ENCODE peak calls at places on chromosomes 13 and 19, in nine cellular contexts. J, V, Y, I, G, X, W, T and O are unnamed samples.

GRCh38 chr19:58543826-58544590 is at the start of gene TRIM28:
- DNase-seq in Y (peak), J (peak), G (peak), I (peak), T (peak), V (peak), W (peak), X (peak), O (peak)

GRCh38 chr19:48698046-48698445 is 2.3 kb downstream of the FUT2 start:
- DNase-seq in T (no peak), V (peak), J (no peak), G (no peak), X (peak), I (peak), Y (no peak), W (no peak), O (peak)

GRCh38 chr19:28836366-28836765 is 376.6 kb downstream of the UQCRFS1 start:
- DNase-seq in I (no peak), J (no peak), Y (no peak), V (no peak), G (no peak), X (no peak), T (no peak), W (no peak), O (no peak)

GRCh38 chr19:18440421-18440877 is 2.5 kb upstream of the ISYNA1 start:
- DNase-seq in V (no peak), I (no peak), G (no peak), T (no peak), J (no peak), Y (no peak), X (no peak), W (no peak), O (no peak)

GRCh38 chr19:45306040-45306439 is 16.6 kb downstream of the CKM start:
- DNase-seq in T (no peak), W (no peak), V (no peak), I (no peak), J (no peak), Y (no peak), X (no peak), G (no peak), O (no peak)

GRCh38 chr19:28435551-28436261 is 777.2 kb downstream of the UQCRFS1 start:
- DNase-seq in J (no peak), I (no peak), X (no peak), V (no peak), Y (no peak), W (no peak), T (no peak), G (peak), O (no peak)

GRCh38 chr19:48746738-48747575 is at the start of gene IZUMO1:
- DNase-seq in J (peak), W (no peak), G (peak), T (no peak), V (peak), X (peak), I (no peak), Y (peak), O (peak)

GRCh38 chr13:21852043-21852442 is 181.2 kb downstream of the FGF9 start:
- DNase-seq in G (no peak), X (peak), V (no peak), Y (no peak), W (no peak), J (no peak), T (no peak), I (no peak), O (no peak)

GRCh38 chr19:29678484-29679106 is 13.3 kb downstream of the PLEKHF1 start:
- DNase-seq in W (no peak), J (no peak), I (no peak), Y (no peak), G (peak), V (no peak), X (no peak), T (peak), O (no peak)

GRCh38 chr13:44300895-44301638 is 72.6 kb upstream of the SERP2 start:
- DNase-seq in W (peak), Y (no peak), J (no peak), X (peak), V (peak), I (peak), T (peak), G (peak), O (no peak)

GRCh38 chr13:94858856-94859811 is 146.8 kb upstream of the SOX21 start:
- DNase-seq in W (no peak), Y (peak), T (no peak), I (no peak), V (peak), G (peak), J (no peak), X (peak), O (peak)

GRCh38 chr19:38977445-38978314 is 2.1 kb upstream of the FBXO17 start:
- DNase-seq in X (no peak), W (no peak), I (no peak), G (no peak), V (no peak), Y (no peak), J (peak), T (no peak), O (no peak)